ENCODE peak calls at places on chromosomes 13 and 19, in five cellular contexts. M, U, Y, A and L are unnamed samples.

GRCh38 chr19:1081301-1082164 is 13.6 kb downstream of the POLR2E start:
- DNase-seq in M (no peak), A (no peak), Y (no peak), U (no peak), L (no peak)

GRCh38 chr13:94431987-94432386 is 47.5 kb downstream of the DCT start:
- DNase-seq in Y (no peak), M (no peak), A (no peak), U (no peak), L (no peak)

GRCh38 chr13:79346300-79346914 is 59.6 kb downstream of the RBM26 start:
- DNase-seq in U (no peak), M (no peak), A (no peak), Y (no peak), L (no peak)

GRCh38 chr13:108176685-108177274 is 38.6 kb downstream of the LIG4 start:
- DNase-seq in U (no peak), Y (peak; percentile 54), M (no peak), A (peak; percentile 38), L (peak; percentile 51)

GRCh38 chr13:27952931-27953670 is 16.0 kb downstream of the CDX2 start:
- DNase-seq in M (no peak), A (peak; percentile 31), Y (no peak), U (no peak), L (no peak)

GRCh38 chr13:80157261-80157942 is 183.5 kb downstream of the SPRY2 start:
- DNase-seq in Y (no peak), A (no peak), U (no peak), M (no peak), L (no peak)

GRCh38 chr19:38977445-38978314 is 2.1 kb upstream of the FBXO17 start:
- DNase-seq in Y (no peak), U (no peak), M (peak; percentile 32), A (no peak), L (no peak)

GRCh38 chr13:47076536-47076935 is 179.7 kb upstream of the HTR2A start:
- DNase-seq in M (no peak), Y (no peak), U (no peak), A (no peak), L (no peak)

GRCh38 chr13:76886292-76887061 is at the start of gene KCTD12:
- DNase-seq in A (peak; percentile 86), Y (peak; percentile 71), M (no peak), U (peak; percentile 89), L (peak; percentile 77)

DNA sequence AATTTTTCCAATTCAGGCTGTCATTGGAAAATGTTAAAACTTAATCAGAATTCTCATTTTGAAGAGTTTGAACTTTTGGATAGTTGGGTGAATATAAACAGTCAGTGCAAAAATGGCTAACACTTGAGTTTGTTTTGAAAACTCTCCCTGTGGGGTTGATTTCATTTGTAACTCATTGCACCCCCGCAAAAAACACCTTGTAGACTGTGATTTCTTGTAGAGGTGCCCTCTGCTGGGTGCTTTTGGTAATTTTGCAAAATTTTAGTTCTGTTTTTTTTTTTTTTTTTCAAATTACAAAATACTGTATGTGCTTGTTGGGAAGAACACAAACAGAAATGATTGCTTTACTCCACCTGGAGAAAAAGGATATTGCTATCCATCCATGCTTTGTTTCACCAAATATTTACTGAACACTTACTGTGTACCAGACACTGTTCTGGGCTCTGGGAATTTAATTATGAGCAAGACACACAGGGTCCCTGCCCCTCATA is 28.2 kb upstream of the GPI start:
- DNase-seq in M (no peak), Y (peak; percentile 56), A (peak; percentile 35), U (no peak), L (peak; percentile 44)
- TF ChIP-seq CTCF in M (peak; percentile 68), Y (peak; percentile 92), A (peak; percentile 70), U (peak; percentile 34), L (peak; percentile 96)

GRCh38 chr19:50548191-50549058 is 19.8 kb downstream of the LRRC4B start:
- DNase-seq in A (no peak), M (no peak), Y (no peak), U (no peak), L (no peak)

GRCh38 chr19:50549927-50550593 is 18.2 kb downstream of the LRRC4B start:
- DNase-seq in A (no peak), Y (no peak), M (no peak), U (no peak), L (no peak)

GRCh38 chr19:50546527-50547221 is 21.6 kb downstream of the LRRC4B start:
- DNase-seq in A (no peak), M (no peak), Y (no peak), U (no peak), L (no peak)

GRCh38 chr19:50549059-50549926 is 18.9 kb downstream of the LRRC4B start:
- DNase-seq in A (no peak), U (no peak), Y (no peak), M (no peak), L (no peak)

GRCh38 chr19:50547385-50548190 is 20.6 kb downstream of the LRRC4B start:
- DNase-seq in M (no peak), A (no peak), U (no peak), Y (no peak), L (no peak)
- TF ChIP-seq CTCF in M (peak; percentile 19), A (no peak), U (no peak), Y (no peak), L (no peak)

DNA sequence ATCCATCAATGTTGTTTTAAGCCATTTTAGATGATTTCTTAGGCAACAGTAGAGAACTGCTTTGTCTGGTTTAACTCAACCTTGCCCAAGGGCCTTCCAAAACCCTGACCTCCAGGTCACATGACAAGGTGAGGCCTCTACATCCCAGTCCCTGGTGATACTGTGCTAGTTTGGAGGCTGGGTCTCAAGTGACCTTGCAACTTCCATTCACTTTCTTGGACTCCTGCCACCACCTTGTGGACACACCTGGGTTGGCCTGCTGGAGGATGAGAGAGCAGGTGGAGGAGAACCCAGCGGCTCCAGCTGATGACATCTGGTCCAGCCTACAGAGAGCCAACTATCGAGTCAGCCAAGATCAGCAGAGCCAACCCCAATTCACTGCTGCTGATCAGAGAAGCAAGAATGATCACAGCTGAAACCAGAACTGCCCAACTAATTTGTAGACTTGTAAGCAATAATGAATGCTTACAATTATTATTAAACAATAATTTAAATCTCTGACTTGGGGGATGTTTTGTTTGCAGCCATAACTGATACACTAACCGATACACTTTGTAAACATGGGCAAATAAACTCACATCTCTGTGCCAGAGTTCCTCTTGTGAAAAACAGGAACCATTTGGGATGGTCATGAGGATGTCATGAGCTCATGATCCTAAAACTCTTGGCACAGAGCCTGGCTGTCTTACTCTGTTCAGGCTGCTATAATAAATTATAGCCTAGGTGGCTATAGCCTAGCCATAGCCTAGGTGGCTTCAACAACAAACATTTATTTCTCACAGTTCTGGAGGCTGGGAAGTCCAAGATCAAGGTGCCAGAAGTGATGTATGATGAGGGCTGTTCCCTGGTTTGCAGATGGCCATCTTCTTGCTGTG is 11.5 kb downstream of the FAM187B start:
- DNase-seq in A (no peak), M (no peak), Y (peak; percentile 40), U (no peak), L (no peak)
- TF ChIP-seq CTCF in A (no peak), M (peak; percentile 28), Y (no peak), U (no peak), L (no peak)

DNA sequence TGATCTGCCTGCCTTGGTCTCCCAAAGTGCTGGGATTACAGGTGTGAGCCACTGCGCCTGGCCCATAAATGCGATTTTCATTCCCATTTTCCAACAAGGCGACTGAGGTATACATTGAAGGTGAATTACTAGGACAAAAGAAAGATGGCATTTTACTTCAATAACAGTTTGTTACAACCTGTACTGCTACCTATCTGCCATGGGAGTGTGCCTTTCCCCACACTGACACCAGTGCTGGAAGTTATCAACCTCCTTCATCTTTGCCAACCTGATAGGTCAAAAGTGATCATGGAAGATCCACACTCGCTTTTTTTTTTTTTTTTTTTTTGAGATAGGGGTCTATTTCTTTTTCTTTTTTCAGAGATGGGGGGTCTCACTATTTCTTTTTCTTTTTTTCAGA is 11.0 kb downstream of the CRX start:
- DNase-seq in A (no peak), U (no peak), Y (no peak), M (no peak), L (no peak)
- TF ChIP-seq CTCF in A (no peak), U (no peak), Y (no peak), M (no peak), L (no peak)

GRCh38 chr13:99028890-99029289 is 51.0 kb upstream of the DOCK9 start:
- DNase-seq in Y (peak; percentile 56), A (no peak), U (no peak), M (no peak), L (no peak)
- TF ChIP-seq CTCF in Y (peak; percentile 62), A (no peak), U (no peak), M (peak; percentile 51), L (peak; percentile 29)

GRCh38 chr13:22735381-22735995 is 445.3 kb upstream of the SGCG start:
- DNase-seq in A (no peak), Y (no peak), U (no peak), M (no peak), L (no peak)
- TF ChIP-seq CTCF in A (no peak), Y (no peak), U (no peak), M (no peak), L (no peak)

GRCh38 chr19:8585057-8585893 is 8.0 kb upstream of the MYO1F start:
- DNase-seq in U (no peak), Y (no peak), M (no peak), A (no peak), L (no peak)

GRCh38 chr19:8589177-8589714 is 12.0 kb upstream of the MYO1F start:
- DNase-seq in U (no peak), M (no peak), A (no peak), Y (no peak), L (no peak)

GRCh38 chr19:8580710-8581281 is 3.6 kb upstream of the MYO1F start:
- DNase-seq in A (peak; percentile 92), U (peak; percentile 78), Y (peak; percentile 88), M (no peak), L (peak; percentile 89)

GRCh38 chr19:8585894-8586750 is 8.9 kb upstream of the MYO1F start:
- DNase-seq in Y (peak; percentile 67), U (no peak), M (no peak), A (peak; percentile 86), L (peak; percentile 82)
- TF ChIP-seq CTCF in Y (peak; percentile 23), U (peak; percentile 36), M (peak; percentile 52), A (peak; percentile 74), L (peak; percentile 81)

GRCh38 chr13:89951341-89951740 is 1396.1 kb upstream of the MIR17HG start:
- DNase-seq in U (no peak), Y (no peak), M (no peak), A (peak; percentile 4), L (no peak)
- TF ChIP-seq CTCF in U (no peak), Y (no peak), M (no peak), A (no peak), L (no peak)